ENCODE peak calls at places on chromosomes 6 and 20, in nine cellular contexts. F, V, I, R, S, J, B, X and K are unnamed samples.

GRCh38 chr6:138404666-138405337 is 779 bp downstream of the HEBP2 start:
- DNase-seq in F (no peak), V (peak; percentile 18), I (no peak), R (peak; percentile 53), S (no peak), J (no peak), B (no peak), X (no peak), K (peak; percentile 34)

GRCh38 chr20:49938173-49939163 is 2.3 kb downstream of the RNF114 start:
- DNase-seq in F (peak; percentile 71), V (peak; percentile 55), I (no peak), R (peak; percentile 60), S (no peak), J (no peak), B (no peak), X (no peak), K (peak; percentile 13)

GRCh38 chr6:144575327-144575726 is 290.2 kb downstream of the UTRN start:
- DNase-seq in F (no peak), V (no peak), I (no peak), R (no peak), S (no peak), J (no peak), B (no peak), X (no peak), K (no peak)

GRCh38 chr6:151380848-151381205 is 10.5 kb downstream of the ZBTB2 start:
- DNase-seq in F (no peak), V (no peak), I (no peak), R (no peak), S (no peak), J (no peak), B (no peak), X (no peak), K (no peak)

GRCh38 chr6:27471365-27472115 is 1.4 kb downstream of the ZNF184 start:
- DNase-seq in F (no peak), V (no peak), I (no peak), R (no peak), S (no peak), J (no peak), B (no peak), X (no peak), K (no peak)

GRCh38 chr20:25389858-25390537 is 637 bp downstream of the ABHD12 start:
- DNase-seq in F (no peak), V (no peak), I (no peak), R (peak; percentile 40), S (peak; percentile 5), J (peak; percentile 23), B (no peak), X (peak; percentile 30), K (peak; percentile 40)

GRCh38 chr6:138970856-138971425 is 17.1 kb downstream of the REPS1 start:
- DNase-seq in F (no peak), V (peak; percentile 93), I (no peak), R (no peak), S (no peak), J (peak; percentile 23), B (no peak), X (peak; percentile 25), K (no peak)

GRCh38 chr20:61516398-61517208 is 264.5 kb downstream of the CDH4 start:
- DNase-seq in F (no peak), V (no peak), I (no peak), R (no peak), S (no peak), J (no peak), B (no peak), X (no peak), K (no peak)

GRCh38 chr20:4136078-4136966 is 121.0 kb upstream of the RNF24 start:
- DNase-seq in F (peak; percentile 77), V (no peak), I (no peak), R (no peak), S (no peak), J (no peak), B (no peak), X (no peak), K (no peak)

GRCh38 chr6:42025066-42025789 is 25.1 kb upstream of the TAF8 start:
- DNase-seq in F (no peak), V (no peak), I (no peak), R (no peak), S (no peak), J (no peak), B (no peak), X (peak; percentile 85), K (no peak)

GRCh38 chr6:7184502-7184901 is 76.7 kb downstream of the RREB1 start:
- DNase-seq in F (no peak), V (no peak), I (no peak), R (no peak), S (no peak), J (peak; percentile 60), B (no peak), X (no peak), K (no peak)

GRCh38 chr6:15754035-15754705 is 91.3 kb upstream of the DTNBP1 start:
- DNase-seq in F (no peak), V (peak; percentile 39), I (no peak), R (no peak), S (no peak), J (peak; percentile 44), B (no peak), X (no peak), K (no peak)

GRCh38 chr6:8556370-8557018 is 121.1 kb upstream of the SLC35B3 start:
- DNase-seq in F (no peak), V (peak; percentile 86), I (no peak), R (no peak), S (no peak), J (no peak), B (no peak), X (no peak), K (no peak)